ENCODE peak calls at places on chromosome 1, in five cellular contexts. L is neuronal stem cell, H is H9, F is mesenchymal stem cell, T is H1. G is an unnamed sample.

GRCh38 chr1:212477680-212478466 is 45.2 kb downstream of the NENF start:
- DNase-seq in F (no peak), T (no peak), H (no peak), L (no peak), G (peak)

GRCh38 chr1:8649027-8649426 is 168.4 kb downstream of the RERE start:
- DNase-seq in L (no peak), H (no peak), F (no peak), T (no peak), G (no peak)

GRCh38 chr1:202374077-202374476 is 25.6 kb downstream of the PPP1R12B start:
- DNase-seq in L (no peak), F (no peak), T (no peak), H (no peak), G (no peak)

GRCh38 chr1:35085421-35085820 is 6.2 kb downstream of the ZMYM1 start:
- DNase-seq in T (no peak), L (no peak), F (no peak), H (no peak), G (no peak)

GRCh38 chr1:40519517-40519916 is 10.9 kb downstream of the EXO5 start:
- DNase-seq in T (no peak), F (no peak), H (no peak), L (no peak), G (no peak)

GRCh38 chr1:33267468-33268205 is 11.3 kb downstream of the ZNF362 start:
- DNase-seq in F (no peak), L (no peak), H (no peak), T (no peak), G (no peak)

GRCh38 chr1:62384276-62385005 is 52.4 kb upstream of the USP1 start:
- DNase-seq in L (no peak), H (no peak), T (no peak), F (peak), G (peak)

GRCh38 chr1:70504176-70504820 is 93.2 kb downstream of the CTH start:
- DNase-seq in F (peak), H (no peak), T (no peak), L (no peak), G (peak)

GRCh38 chr1:56645663-56646330 is 683 bp downstream of the PRKAA2 start:
- DNase-seq in L (peak), T (no peak), H (peak), F (peak), G (no peak)

GRCh38 chr1:245876586-245876985 is 630.5 kb downstream of the SMYD3 start:
- DNase-seq in L (no peak), F (peak), T (no peak), H (no peak), G (peak)

GRCh38 chr1:245877976-245878375 is 629.1 kb downstream of the SMYD3 start:
- DNase-seq in H (no peak), F (no peak), L (no peak), T (no peak), G (no peak)

GRCh38 chr1:245880754-245881403 is 626.2 kb downstream of the SMYD3 start:
- DNase-seq in T (no peak), L (no peak), H (no peak), F (peak), G (peak)

GRCh38 chr1:245879091-245879490 is 628.0 kb downstream of the SMYD3 start:
- DNase-seq in T (no peak), F (no peak), H (no peak), L (no peak), G (peak)

DNA sequence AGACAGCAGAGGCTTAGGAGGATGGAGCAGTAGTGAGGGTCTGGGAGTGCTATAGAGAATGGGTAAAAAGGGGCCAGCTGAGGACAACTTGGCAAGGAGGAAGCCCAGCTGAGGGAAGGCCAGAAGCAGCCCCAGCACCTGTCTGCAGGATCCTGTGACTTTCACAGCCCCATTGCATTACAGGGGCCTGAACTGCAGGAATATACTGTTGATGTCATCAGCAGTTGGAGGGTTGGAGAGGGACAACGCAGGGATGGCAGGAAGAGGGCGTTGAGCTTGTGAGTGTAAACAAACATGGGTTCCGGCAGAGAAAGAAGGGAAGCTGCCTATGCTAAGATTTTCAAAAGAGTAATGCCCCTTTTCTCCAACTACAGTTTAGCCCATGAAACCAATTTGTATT is 628.5 kb downstream of the SMYD3 start:
- DNase-seq in H (no peak), T (no peak), L (no peak), F (peak), G (no peak)
- H4K91ac ChIP-seq in H (no peak), T (no peak), L (no peak), F (no peak), G (no peak)

GRCh38 chr1:52738148-52738547 is 11.9 kb downstream of the ZYG11B start:
- DNase-seq in L (no peak), T (no peak), H (no peak), F (no peak), G (no peak)

GRCh38 chr1:52738863-52739406 is 12.7 kb downstream of the ZYG11B start:
- DNase-seq in F (no peak), H (no peak), T (no peak), L (no peak), G (no peak)

GRCh38 chr1:52741259-52741658 is 15.0 kb downstream of the ZYG11B start:
- DNase-seq in L (no peak), T (no peak), H (no peak), F (no peak), G (peak)

GRCh38 chr1:52739699-52740467 is 13.6 kb downstream of the ZYG11B start:
- DNase-seq in H (no peak), F (no peak), L (no peak), T (no peak), G (no peak)
- H2BK12ac ChIP-seq in H (no peak), F (no peak), L (no peak), T (no peak), G (no peak)

GRCh38 chr1:25232027-25232865 is at the start of gene SYF2:
- DNase-seq in T (peak), H (peak), F (peak), L (peak), G (peak)
- H4K91ac ChIP-seq in T (peak), H (no peak), F (peak), L (peak), G (peak)

GRCh38 chr1:5373281-5373680 is 618.9 kb downstream of the NPHP4 start:
- DNase-seq in T (no peak), F (no peak), H (no peak), L (no peak), G (no peak)
- H2BK12ac ChIP-seq in T (no peak), F (no peak), H (no peak), L (no peak), G (no peak)